ENCODE peak calls at places on chromosomes 11 and 22, in ten cellular contexts. Y is tibial nerve; D is SJSA1; B is fibroblast of lung; R is Peyer's patch; I is naive thymus-derived CD4-positive, alpha-beta T cell; C is coronary artery; F is mammary epithelial cell; T is HL-60; Z is cardiac muscle cell. H is an unnamed sample.

GRCh38 chr22:47628477-47629272 is 866.2 kb downstream of the TBC1D22A start:
- DNase-seq in R (no peak), C (peak; percentile 33), D (no peak), Y (no peak), F (no peak), I (no peak), T (no peak), B (no peak), Z (no peak), H (no peak)

GRCh38 chr11:11916981-11917399 is 75.2 kb downstream of the USP47 start:
- DNase-seq in T (no peak), C (no peak), Y (no peak), D (peak; percentile 33), Z (peak; percentile 55), I (no peak), B (peak; percentile 74), F (peak; percentile 67), R (no peak), H (no peak)

GRCh38 chr11:130636672-130637463 is 188.4 kb downstream of the ADAMTS15 start:
- DNase-seq in Z (peak; percentile 50), I (no peak), F (peak; percentile 95), D (peak; percentile 70), C (peak; percentile 47), R (no peak), T (no peak), B (peak; percentile 69), Y (no peak), H (no peak)

GRCh38 chr11:134380785-134381184 is 31.3 kb downstream of the B3GAT1 start:
- DNase-seq in I (no peak), R (no peak), C (no peak), Y (no peak), F (no peak), B (no peak), Z (no peak), T (no peak), D (no peak), H (no peak)

GRCh38 chr11:9775393-9775780 is 111.5 kb downstream of the SWAP70 start:
- DNase-seq in Y (no peak), C (no peak), D (no peak), Z (no peak), T (no peak), R (no peak), B (no peak), F (no peak), I (no peak), H (no peak)

GRCh38 chr11:112225753-112226061 is 521 bp upstream of the PTS start:
- DNase-seq in R (peak; percentile 91), C (no peak), Y (peak; percentile 21), T (no peak), I (no peak), F (no peak), Z (no peak), D (no peak), B (no peak), H (no peak)

GRCh38 chr22:44809456-44809855 is 57.1 kb downstream of the ARHGAP8 start:
- DNase-seq in D (no peak), R (no peak), Y (no peak), T (no peak), Z (no peak), F (no peak), B (no peak), I (no peak), C (no peak), H (no peak)

GRCh38 chr22:47158457-47158856 is 396.0 kb downstream of the TBC1D22A start:
- DNase-seq in R (no peak), Z (no peak), B (no peak), Y (no peak), T (no peak), I (no peak), D (no peak), C (no peak), F (no peak), H (no peak)

GRCh38 chr11:76410771-76411423 is 29.8 kb downstream of the GVQW3 start:
- DNase-seq in C (no peak), R (no peak), D (no peak), Z (no peak), I (no peak), T (no peak), Y (no peak), F (no peak), B (no peak), H (no peak)

GRCh38 chr22:37230673-37231405 is 13.2 kb downstream of the RAC2 start:
- DNase-seq in Y (no peak), C (no peak), T (no peak), D (no peak), F (no peak), B (no peak), I (no peak), R (no peak), Z (no peak), H (no peak)

GRCh38 chr22:31160328-31160978 is 471 bp downstream of the RNF185 start:
- DNase-seq in D (peak; percentile 47), R (peak; percentile 52), T (no peak), B (peak; percentile 31), F (no peak), C (no peak), Z (peak; percentile 43), I (no peak), Y (no peak), H (no peak)

GRCh38 chr22:19207902-19208283 is 29.4 kb upstream of the SLC25A1 start:
- DNase-seq in D (no peak), F (no peak), Y (no peak), B (no peak), T (no peak), I (no peak), R (no peak), Z (no peak), C (no peak), H (no peak)

DNA sequence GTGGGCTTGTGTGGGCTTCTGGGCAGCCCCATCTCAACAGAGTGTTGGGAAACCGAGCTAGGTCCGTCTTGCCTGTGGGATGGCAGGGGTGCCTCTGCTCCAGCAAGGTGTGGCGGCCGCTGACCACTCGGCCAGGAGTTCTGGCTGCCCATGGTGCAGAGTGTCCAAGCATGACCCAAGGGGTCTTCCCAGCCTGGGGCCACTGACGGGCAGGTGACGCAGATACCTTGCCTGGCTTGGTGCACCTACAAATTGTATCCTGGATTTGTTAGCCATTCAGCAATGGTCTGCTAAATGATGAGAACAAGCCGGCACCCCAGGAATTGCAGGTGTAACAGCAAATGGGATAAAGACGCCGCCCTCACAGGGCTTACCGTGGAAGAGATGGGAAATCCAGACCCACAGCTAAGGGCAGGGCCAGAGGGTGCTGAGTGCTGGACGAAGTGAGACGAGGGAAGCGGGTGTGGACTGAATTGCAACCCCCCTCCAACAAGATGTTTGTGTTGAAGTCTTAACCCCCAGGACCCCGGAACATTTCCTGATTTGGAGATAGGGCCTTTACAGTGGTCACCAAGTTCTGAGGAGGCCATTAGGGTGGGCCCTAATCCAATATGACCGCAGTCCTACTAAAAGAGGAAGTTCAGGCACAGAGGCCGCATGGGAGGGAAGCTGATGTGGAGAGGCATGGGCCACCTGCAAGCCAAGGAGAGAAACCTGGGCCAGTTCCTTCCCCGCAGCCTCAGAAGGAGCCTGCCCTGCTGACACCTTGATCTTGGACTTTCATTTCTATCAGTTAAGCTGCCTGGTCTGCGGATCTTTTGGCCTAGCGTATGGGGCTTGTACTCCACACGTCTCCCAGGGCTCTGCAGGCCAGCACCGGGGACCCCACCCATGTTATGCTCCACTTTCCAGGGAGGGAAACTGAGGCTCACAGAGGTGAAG is 45.2 kb upstream of the LINC01488 start:
- DNase-seq in I (no peak), Z (no peak), F (no peak), T (peak; percentile 56), R (no peak), C (no peak), D (no peak), B (no peak), Y (no peak), H (no peak)
- H3K27ac ChIP-seq in I (no peak overlapping the region), Z (no peak overlapping the region), F (no peak overlapping the region), T (peak overlapping the region; percentile 74), R (no peak overlapping the region), C (no peak overlapping the region), D (no peak overlapping the region), B (no peak overlapping the region), Y (no peak overlapping the region), H (no peak overlapping the region)

DNA sequence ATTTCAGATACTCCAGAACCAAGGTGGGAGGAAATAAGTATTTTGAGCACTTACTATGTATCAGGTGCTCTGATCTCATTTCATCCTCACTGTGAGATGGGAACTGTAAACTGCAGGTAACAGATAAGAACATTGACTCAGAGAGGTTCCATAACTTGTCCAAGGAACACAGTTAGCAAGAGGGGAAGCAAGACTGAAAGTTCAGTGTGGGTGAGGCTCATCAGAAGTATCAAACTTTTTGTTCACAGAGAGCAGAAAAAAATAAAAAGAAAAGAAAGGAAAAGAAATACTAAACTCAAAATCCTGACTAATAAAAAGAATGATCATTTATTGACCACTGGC is 37.1 kb downstream of the RAB30 start:
- DNase-seq in Y (no peak), C (no peak), D (no peak), T (no peak), I (no peak), Z (no peak), R (no peak), F (no peak), B (no peak), H (no peak)
- H3K4me3 ChIP-seq in Y (no peak overlapping the region), C (peak overlapping the region; percentile 50), D (no peak overlapping the region), T (no peak overlapping the region), I (no peak overlapping the region), Z (no peak overlapping the region), R (no peak overlapping the region), F (no peak overlapping the region), B (peak overlapping the region; percentile 48), H (peak overlapping the region; percentile 51)

GRCh38 chr22:39959640-39960447 is at the start of gene TMA7B:
- DNase-seq in B (peak; percentile 52), C (no peak), T (peak; percentile 43), R (peak; percentile 66), Z (peak; percentile 70), D (peak; percentile 77), Y (no peak), F (peak; percentile 58), I (peak; percentile 28), H (no peak)
- H3K27ac ChIP-seq in B (peak within 1 kb of the TSS; percentile 6), C (no peak within 1 kb of the TSS), T (peak within 1 kb of the TSS; percentile 54), R (peak within 1 kb of the TSS; percentile 53), Z (no peak within 1 kb of the TSS), D (peak within 1 kb of the TSS; percentile 94), Y (no peak within 1 kb of the TSS), F (peak within 1 kb of the TSS; percentile 84), I (peak within 1 kb of the TSS; percentile 44), H (peak within 1 kb of the TSS; percentile 75)

GRCh38 chr11:15841898-15842297 is 514.4 kb downstream of the SOX6 start:
- DNase-seq in R (peak; percentile 58), C (no peak), D (no peak), Y (no peak), F (no peak), B (no peak), I (no peak), T (no peak), Z (no peak), H (no peak)
- H3K4me3 ChIP-seq in R (no peak overlapping the region), C (no peak overlapping the region), D (no peak overlapping the region), Y (no peak overlapping the region), F (no peak overlapping the region), B (no peak overlapping the region), I (no peak overlapping the region), T (no peak overlapping the region), Z (no peak overlapping the region), H (no peak overlapping the region)

DNA sequence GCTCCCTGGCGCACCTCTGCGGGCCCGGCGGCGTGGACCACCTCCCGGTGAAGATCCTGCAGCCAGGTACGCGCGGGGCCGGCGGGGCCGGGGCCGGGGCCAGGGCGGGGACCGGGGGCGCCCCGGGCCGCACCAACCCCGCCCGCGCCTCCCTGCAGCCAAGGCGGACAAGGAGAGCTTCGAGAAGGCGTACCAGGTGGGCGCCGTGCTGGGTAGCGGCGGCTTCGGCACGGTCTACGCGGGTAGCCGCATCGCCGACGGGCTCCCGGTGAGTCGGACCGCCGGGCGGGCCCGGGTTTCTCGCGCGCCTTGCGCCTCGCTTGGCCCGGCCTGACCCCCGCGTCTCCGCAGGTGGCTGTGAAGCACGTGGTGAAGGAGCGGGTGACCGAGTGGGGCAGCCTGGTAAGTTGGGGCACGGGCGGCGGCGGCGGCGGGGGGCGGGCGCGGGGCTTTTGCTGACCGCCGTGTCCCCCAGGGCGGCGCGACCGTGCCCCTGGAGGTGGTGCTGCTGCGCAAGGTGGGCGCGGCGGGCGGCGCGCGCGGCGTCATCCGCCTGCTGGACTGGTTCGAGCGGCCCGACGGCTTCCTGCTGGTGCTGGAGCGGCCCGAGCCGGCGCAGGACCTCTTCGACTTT is 512 bp downstream of the PIM3 start:
- DNase-seq in D (no peak), F (peak; percentile 61), I (no peak), B (no peak), R (peak; percentile 76), C (peak; percentile 77), Z (peak; percentile 57), Y (peak; percentile 15), T (no peak), H (no peak)
- H3K27ac ChIP-seq in D (no peak overlapping the region), F (peak overlapping the region; percentile 69), I (peak overlapping the region; percentile 90), B (peak overlapping the region; percentile 79), R (peak overlapping the region; percentile 86), C (peak overlapping the region; percentile 76), Z (peak overlapping the region; percentile 99), Y (peak overlapping the region; percentile 86), T (peak overlapping the region; percentile 94), H (peak overlapping the region; percentile 94)